ENCODE peak calls at places on chromosomes 3 and 15, in nine cellular contexts. B, E, X, V, H, A, Y, J and D are unnamed samples.

GRCh38 chr3:169929830-169930519 is 18.6 kb downstream of the SAMD7 start:
- DNase-seq in X (no peak), V (peak; percentile 56), B (no peak), Y (no peak), J (no peak), E (no peak), A (no peak), H (no peak), D (no peak)

GRCh38 chr3:30426319-30426993 is 179.9 kb upstream of the TGFBR2 start:
- DNase-seq in Y (no peak), J (no peak), H (no peak), B (peak; percentile 64), X (peak; percentile 61), A (peak; percentile 79), V (no peak), E (peak; percentile 91), D (peak; percentile 70)

GRCh38 chr3:120425877-120426276 is 24.9 kb downstream of the FSTL1 start:
- DNase-seq in X (peak; percentile 91), B (no peak), E (peak; percentile 87), Y (no peak), V (no peak), H (no peak), J (no peak), A (no peak), D (peak; percentile 81)

GRCh38 chr3:47433796-47434195 is 41.9 kb downstream of the SCAP start:
- DNase-seq in V (no peak), J (no peak), E (no peak), B (no peak), A (no peak), H (no peak), X (no peak), Y (no peak), D (no peak)

GRCh38 chr3:98556164-98557130 is 24.7 kb downstream of the GPR15 start:
- DNase-seq in V (no peak), J (no peak), X (no peak), Y (no peak), H (no peak), A (no peak), E (no peak), B (no peak), D (no peak)

GRCh38 chr3:14846481-14846880 is 27.7 kb downstream of the FGD5 start:
- DNase-seq in H (no peak), J (no peak), Y (no peak), A (no peak), B (no peak), E (peak; percentile 43), V (no peak), X (no peak), D (no peak)

GRCh38 chr3:111932962-111933361 is 45.9 kb upstream of the ABHD10 start:
- DNase-seq in B (no peak), Y (no peak), V (no peak), X (no peak), H (no peak), J (no peak), E (no peak), A (no peak), D (no peak)

GRCh38 chr15:62338497-62338896 is 173.4 kb upstream of the C2CD4B start:
- DNase-seq in V (no peak), J (no peak), X (no peak), Y (no peak), B (no peak), A (no peak), H (no peak), E (no peak), D (no peak)

GRCh38 chr15:50790778-50791536 is 25.5 kb upstream of the SPPL2A start:
- DNase-seq in A (no peak), H (no peak), Y (no peak), B (no peak), V (no peak), X (no peak), J (no peak), E (no peak), D (no peak)

GRCh38 chr15:85329561-85330421 is 50.6 kb upstream of the AKAP13 start:
- DNase-seq in E (no peak), Y (no peak), A (peak; percentile 32), J (peak; percentile 32), H (no peak), X (peak; percentile 78), B (no peak), V (peak; percentile 77), D (no peak)

GRCh38 chr3:108862865-108863798 is 40.5 kb downstream of the TRAT1 start:
- DNase-seq in X (peak; percentile 92), Y (no peak), B (no peak), J (no peak), E (no peak), V (no peak), H (peak; percentile 32), A (no peak), D (no peak)

GRCh38 chr3:14122301-14122700 is 2.4 kb downstream of the CHCHD4 start:
- DNase-seq in Y (no peak), E (no peak), J (no peak), A (peak; percentile 6), V (no peak), X (no peak), B (no peak), H (no peak), D (no peak)

GRCh38 chr3:195285403-195285802 is 14.4 kb upstream of the XXYLT1 start:
- DNase-seq in Y (no peak), B (no peak), V (no peak), X (no peak), A (no peak), H (no peak), J (no peak), E (no peak), D (no peak)

GRCh38 chr3:71956716-71957115 is 171.8 kb upstream of the PROK2 start:
- DNase-seq in B (no peak), J (no peak), Y (no peak), H (no peak), A (peak; percentile 52), V (peak; percentile 14), X (no peak), E (no peak), D (no peak)

GRCh38 chr15:31222769-31223345 is 103.8 kb upstream of the KLF13 start:
- DNase-seq in Y (no peak), J (peak; percentile 55), X (no peak), E (no peak), A (no peak), V (peak; percentile 48), B (no peak), H (no peak), D (no peak)

GRCh38 chr15:73387507-73388255 is 18.9 kb upstream of the HCN4 start:
- DNase-seq in H (no peak), Y (no peak), A (no peak), X (peak; percentile 61), V (no peak), E (no peak), J (no peak), B (no peak), D (no peak)
- TF ChIP-seq POLR2A in H (no peak), Y (no peak), A (no peak), X (no peak), V (no peak), E (no peak), J (no peak), B (no peak), D (no peak)

GRCh38 chr15:70480196-70480856 is 283.0 kb downstream of the UACA start:
- DNase-seq in X (no peak), A (no peak), J (peak; percentile 36), B (no peak), Y (no peak), E (no peak), V (peak; percentile 90), H (no peak), D (no peak)
- TF ChIP-seq POLR2A in X (no peak), A (no peak), J (no peak), B (no peak), Y (no peak), E (no peak), V (no peak), H (no peak), D (no peak)

GRCh38 chr3:126657901-126658300 is 3.0 kb upstream of the TXNRD3 start:
- DNase-seq in H (no peak), E (peak; percentile 38), V (no peak), A (no peak), J (no peak), Y (no peak), B (no peak), X (no peak), D (no peak)

GRCh38 chr3:126655887-126656286 is 963 bp upstream of the TXNRD3 start:
- DNase-seq in B (no peak), H (no peak), X (no peak), V (no peak), E (peak; percentile 39), A (no peak), Y (no peak), J (no peak), D (no peak)

GRCh38 chr3:126658584-126658983 is 3.7 kb upstream of the TXNRD3 start:
- DNase-seq in H (no peak), B (no peak), J (no peak), X (no peak), Y (no peak), A (no peak), V (no peak), E (peak; percentile 26), D (no peak)

GRCh38 chr3:126656376-126657134 is 1.6 kb upstream of the TXNRD3 start:
- DNase-seq in A (no peak), E (peak; percentile 30), B (no peak), Y (no peak), H (no peak), J (no peak), X (no peak), V (no peak), D (no peak)

GRCh38 chr3:126654571-126655393 is at the start of gene TXNRD3:
- DNase-seq in B (peak; percentile 90), Y (peak; percentile 89), E (peak; percentile 86), X (peak; percentile 49), A (peak; percentile 92), H (peak; percentile 82), J (peak; percentile 82), V (peak; percentile 74), D (peak; percentile 81)
- TF ChIP-seq POLR2A in B (peak; percentile 75), Y (no peak), E (no peak), X (peak; percentile 64), A (no peak), H (peak; percentile 88), J (peak; percentile 76), V (peak; percentile 54), D (peak; percentile 42)

GRCh38 chr3:77935418-77935817 is 895.5 kb downstream of the ROBO2 start:
- DNase-seq in A (no peak), E (no peak), X (no peak), Y (no peak), B (no peak), V (no peak), H (no peak), J (no peak), D (no peak)

DNA sequence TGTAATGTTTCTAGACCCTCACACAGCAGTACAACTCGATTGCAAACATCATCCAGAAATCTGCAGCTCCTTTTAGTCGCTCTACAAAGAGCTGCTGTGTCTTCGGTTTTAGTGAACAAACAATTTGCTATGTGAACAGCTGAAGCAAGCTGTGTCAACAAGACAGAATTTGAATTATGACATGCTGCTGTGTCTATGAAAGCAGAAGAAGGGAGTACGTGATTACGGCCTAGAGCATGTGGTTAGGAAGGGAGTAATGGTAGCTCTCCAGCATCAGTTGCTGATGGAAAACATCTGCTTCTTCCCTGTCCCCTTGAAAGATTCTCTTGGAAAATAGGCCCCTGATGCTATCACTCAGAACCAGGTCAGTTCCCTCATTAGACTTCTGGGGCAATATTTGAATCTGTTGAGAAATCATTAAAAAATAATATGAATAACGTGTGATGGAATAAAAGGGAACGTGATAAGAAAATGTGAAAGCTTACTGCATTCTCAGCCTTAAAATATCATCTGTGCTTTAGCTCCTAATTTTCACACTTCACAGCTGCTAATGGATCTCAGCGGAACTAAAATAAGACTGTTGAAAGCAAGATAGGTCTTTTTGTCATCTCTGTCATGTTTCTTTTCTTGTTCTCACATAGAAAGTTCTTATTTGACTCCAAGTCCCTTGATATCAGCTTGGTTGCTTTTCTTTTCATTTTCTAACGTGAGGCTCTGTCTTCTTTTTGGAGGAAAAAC is 891.5 kb downstream of the ROBO2 start:
- DNase-seq in H (no peak), J (no peak), A (no peak), B (no peak), Y (no peak), X (peak; percentile 9), V (no peak), E (peak; percentile 60), D (peak; percentile 14)
- TF ChIP-seq POLR2A in H (no peak), J (no peak), A (no peak), B (no peak), Y (no peak), X (no peak), V (no peak), E (no peak), D (no peak)